ENCODE peak calls at places on chromosomes 6 and 20, in ten cellular contexts. Y, S, T, H, X, O, F, G, C and N are unnamed samples.

GRCh38 chr6:106194949-106195919 is 109.1 kb downstream of the PRDM1 start:
- DNase-seq in Y (no peak), S (no peak), T (no peak), H (peak; percentile 38), X (no peak), O (peak; percentile 83), F (no peak), G (no peak), C (no peak), N (no peak)

GRCh38 chr6:39452306-39452705 is 129.8 kb upstream of the KCNK16 start:
- DNase-seq in Y (no peak), S (no peak), T (no peak), H (no peak), X (peak; percentile 47), O (peak; percentile 53), F (no peak), G (no peak), C (no peak), N (peak; percentile 60)

GRCh38 chr6:157944983-157945931 is 36.4 kb upstream of the SYNJ2 start:
- DNase-seq in Y (no peak), S (no peak), T (no peak), H (no peak), X (no peak), O (peak; percentile 61), F (peak; percentile 79), G (no peak), C (no peak), N (no peak)

GRCh38 chr6:39050453-39051112 is 2.0 kb downstream of the GLP1R start:
- DNase-seq in Y (no peak), S (no peak), T (no peak), H (no peak), X (no peak), O (no peak), F (peak; percentile 35), G (no peak), C (no peak), N (no peak)

GRCh38 chr6:43846556-43846955 is 76.5 kb downstream of the VEGFA start:
- DNase-seq in Y (no peak), S (no peak), T (no peak), H (no peak), X (no peak), O (peak; percentile 55), F (no peak), G (no peak), C (no peak), N (no peak)

GRCh38 chr6:148296746-148297145 is 45.9 kb upstream of the SASH1 start:
- DNase-seq in Y (no peak), S (peak; percentile 11), T (no peak), H (no peak), X (no peak), O (peak; percentile 16), F (no peak), G (no peak), C (no peak), N (no peak)

GRCh38 chr6:27862396-27863061 is 49.7 kb downstream of the OR2B2 start:
- DNase-seq in Y (no peak), S (peak; percentile 45), T (no peak), H (no peak), X (no peak), O (peak; percentile 48), F (no peak), G (no peak), C (no peak), N (no peak)

GRCh38 chr6:31775184-31775583 is 1.9 kb downstream of the VWA7 start:
- DNase-seq in Y (no peak), S (no peak), T (no peak), H (no peak), X (no peak), O (no peak), F (no peak), G (no peak), C (no peak), N (no peak)

GRCh38 chr6:11656486-11656885 is 118.9 kb downstream of the TMEM170B start:
- DNase-seq in Y (no peak), S (no peak), T (no peak), H (peak; percentile 37), X (no peak), O (no peak), F (no peak), G (no peak), C (no peak), N (no peak)

GRCh38 chr20:25692499-25692898 is 4.2 kb downstream of the ZNF337 start:
- DNase-seq in Y (no peak), S (no peak), T (no peak), H (no peak), X (no peak), O (no peak), F (no peak), G (no peak), C (no peak), N (no peak)

GRCh38 chr6:4139272-4139671 is 3.9 kb upstream of the ECI2 start:
- DNase-seq in Y (no peak), S (no peak), T (no peak), H (no peak), X (no peak), O (no peak), F (no peak), G (no peak), C (no peak), N (no peak)

GRCh38 chr6:109515781-109516409 is 32.9 kb upstream of the ZBTB24 start:
- DNase-seq in Y (no peak), S (no peak), T (no peak), H (no peak), X (no peak), O (peak; percentile 15), F (no peak), G (no peak), C (no peak), N (no peak)

GRCh38 chr20:45359406-45360148 is 3.4 kb upstream of the SYS1 start:
- DNase-seq in Y (no peak), S (no peak), T (no peak), H (no peak), X (no peak), O (peak; percentile 71), F (no peak), G (no peak), C (no peak), N (peak; percentile 65)